ENCODE peak calls at places on chromosome 1, in seven cellular contexts. W, K, V, O, Z, X and E are unnamed samples.

GRCh38 chr1:17287377-17287776 is 20.6 kb upstream of the PADI4 start:
- DNase-seq in X (no peak), K (no peak), O (no peak), V (no peak), W (no peak), Z (peak), E (peak)

GRCh38 chr1:208121965-208122364 is 122.2 kb downstream of the PLXNA2 start:
- DNase-seq in X (no peak), O (no peak), K (no peak), Z (no peak), W (no peak), V (no peak), E (no peak)

GRCh38 chr1:8176279-8176678 is 141.6 kb upstream of the SLC45A1 start:
- DNase-seq in O (no peak), X (no peak), Z (no peak), K (no peak), V (no peak), W (no peak), E (no peak)

GRCh38 chr1:220690140-220691038 is at the start of gene C1orf115:
- DNase-seq in K (peak), O (peak), Z (peak), W (peak), V (peak), X (peak), E (peak)

GRCh38 chr1:47972864-47973437 is 24.2 kb downstream of the TRABD2B start:
- DNase-seq in W (no peak), X (no peak), Z (no peak), K (no peak), V (no peak), O (no peak), E (no peak)

GRCh38 chr1:204837440-204838084 is 33.1 kb upstream of the NFASC start:
- DNase-seq in W (peak), K (no peak), Z (no peak), O (peak), X (peak), V (no peak), E (peak)

GRCh38 chr1:210222288-210223006 is 10.1 kb upstream of the SERTAD4 start:
- DNase-seq in X (peak), V (no peak), Z (peak), K (no peak), O (no peak), W (no peak), E (peak)

GRCh38 chr1:38915352-38915948 is 26.2 kb downstream of the RHBDL2 start:
- DNase-seq in Z (no peak), O (no peak), W (no peak), X (no peak), V (no peak), K (no peak), E (no peak)

GRCh38 chr1:35622510-35623171 is 18.7 kb downstream of the PSMB2 start:
- DNase-seq in V (no peak), O (peak), W (no peak), K (no peak), X (no peak), Z (no peak), E (no peak)

GRCh38 chr1:52306227-52307006 is 59.6 kb downstream of the CC2D1B start:
- DNase-seq in O (no peak), X (no peak), W (no peak), K (no peak), V (no peak), Z (peak), E (no peak)

GRCh38 chr1:185824106-185824505 is 89.9 kb downstream of the HMCN1 start:
- DNase-seq in O (no peak), X (no peak), W (no peak), K (no peak), Z (no peak), V (no peak), E (no peak)

GRCh38 chr1:63064135-63064534 is 258.2 kb upstream of the FOXD3 start:
- DNase-seq in W (no peak), K (no peak), V (no peak), Z (no peak), O (no peak), X (no peak), E (no peak)

GRCh38 chr1:204584699-204585372 is 68.6 kb downstream of the MDM4 start:
- DNase-seq in V (no peak), O (peak), K (no peak), X (no peak), Z (no peak), W (no peak), E (no peak)

GRCh38 chr1:64251971-64252370 is 48.5 kb downstream of the UBE2U start:
- DNase-seq in W (no peak), K (no peak), O (no peak), X (no peak), Z (no peak), V (no peak), E (no peak)

GRCh38 chr1:116902718-116903390 is 6.9 kb upstream of the PTGFRN start:
- DNase-seq in Z (no peak), V (no peak), X (no peak), W (no peak), K (no peak), O (no peak), E (no peak)

GRCh38 chr1:58755468-58755872 is 28.4 kb downstream of the JUN start:
- DNase-seq in W (peak), X (peak), V (peak), Z (peak), O (no peak), K (peak), E (peak)

GRCh38 chr1:236394905-236395779 is 1.1 kb downstream of the EDARADD start:
- DNase-seq in V (no peak), X (peak), K (peak), O (peak), Z (peak), W (peak), E (peak)

GRCh38 chr1:109644670-109645069 is 11.2 kb upstream of the GSTM4 start:
- DNase-seq in X (no peak), V (no peak), K (no peak), O (no peak), Z (no peak), W (peak), E (peak)

GRCh38 chr1:36083635-36084501 is at the start of gene TEKT2:
- DNase-seq in X (no peak), W (peak), Z (no peak), O (peak), V (no peak), K (peak), E (peak)

GRCh38 chr1:178540204-178540603 is 27.3 kb downstream of the TEX35 start:
- DNase-seq in O (no peak), W (no peak), K (no peak), V (no peak), Z (no peak), X (no peak), E (no peak)

GRCh38 chr1:226476657-226477319 is 68.9 kb upstream of the PARP1 start:
- DNase-seq in X (no peak), O (no peak), W (no peak), V (no peak), K (no peak), Z (no peak), E (no peak)

GRCh38 chr1:203378529-203379271 is 27.8 kb upstream of the FMOD start:
- DNase-seq in W (peak), O (no peak), V (no peak), X (peak), K (no peak), Z (no peak), E (no peak)

GRCh38 chr1:237416924-237417655 is 375.1 kb downstream of the RYR2 start:
- DNase-seq in O (no peak), W (no peak), K (no peak), V (no peak), X (no peak), Z (no peak), E (no peak)

DNA sequence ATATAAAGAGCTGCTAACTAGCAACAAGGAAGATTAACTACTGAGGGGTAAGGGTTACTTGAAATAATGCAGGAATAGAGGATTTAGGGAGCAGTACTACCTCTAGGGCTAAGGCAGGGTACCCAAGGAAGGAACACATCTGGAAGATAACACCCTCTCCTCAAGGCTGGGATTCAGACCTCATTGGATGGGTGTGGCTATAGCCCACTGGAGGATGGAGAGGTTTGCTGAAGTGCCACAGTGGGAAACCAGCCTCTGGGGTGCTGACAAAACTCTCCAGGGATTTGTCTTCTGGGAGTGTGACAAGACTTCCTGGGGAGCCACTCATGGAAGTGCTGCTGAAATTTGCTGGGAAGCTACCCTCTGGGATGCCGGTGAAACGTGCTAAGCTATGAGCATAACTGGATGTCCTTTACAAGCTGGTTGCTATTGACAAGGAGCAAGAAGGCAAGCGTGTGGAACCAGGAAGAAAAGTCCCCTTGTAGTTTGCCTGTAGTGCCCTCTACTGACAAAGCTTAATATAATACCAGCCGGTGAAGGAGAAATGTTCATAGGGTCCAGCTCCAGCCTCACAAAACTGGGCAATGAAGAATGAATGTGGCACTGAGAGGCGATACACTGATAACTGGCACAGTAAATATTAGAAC is 122.8 kb upstream of the USP24 start:
- DNase-seq in X (peak), V (no peak), K (no peak), O (peak), Z (no peak), W (no peak), E (peak)
- TF ChIP-seq CTCF in X (no peak), V (peak), K (peak), O (peak), Z (peak), W (no peak), E (no peak)

GRCh38 chr1:111417755-111418154 is 9.8 kb downstream of the OVGP1 start:
- DNase-seq in W (no peak), O (no peak), K (no peak), Z (no peak), X (no peak), V (no peak), E (no peak)

GRCh38 chr1:111420377-111420776 is 7.2 kb downstream of the OVGP1 start:
- DNase-seq in Z (peak), W (no peak), O (no peak), V (no peak), K (no peak), X (no peak), E (no peak)

GRCh38 chr1:111424281-111424680 is 3.3 kb downstream of the OVGP1 start:
- DNase-seq in X (no peak), W (no peak), Z (no peak), V (no peak), K (no peak), O (no peak), E (no peak)

GRCh38 chr1:111419037-111419436 is 8.5 kb downstream of the OVGP1 start:
- DNase-seq in X (no peak), W (no peak), V (no peak), Z (no peak), K (no peak), O (no peak), E (no peak)

DNA sequence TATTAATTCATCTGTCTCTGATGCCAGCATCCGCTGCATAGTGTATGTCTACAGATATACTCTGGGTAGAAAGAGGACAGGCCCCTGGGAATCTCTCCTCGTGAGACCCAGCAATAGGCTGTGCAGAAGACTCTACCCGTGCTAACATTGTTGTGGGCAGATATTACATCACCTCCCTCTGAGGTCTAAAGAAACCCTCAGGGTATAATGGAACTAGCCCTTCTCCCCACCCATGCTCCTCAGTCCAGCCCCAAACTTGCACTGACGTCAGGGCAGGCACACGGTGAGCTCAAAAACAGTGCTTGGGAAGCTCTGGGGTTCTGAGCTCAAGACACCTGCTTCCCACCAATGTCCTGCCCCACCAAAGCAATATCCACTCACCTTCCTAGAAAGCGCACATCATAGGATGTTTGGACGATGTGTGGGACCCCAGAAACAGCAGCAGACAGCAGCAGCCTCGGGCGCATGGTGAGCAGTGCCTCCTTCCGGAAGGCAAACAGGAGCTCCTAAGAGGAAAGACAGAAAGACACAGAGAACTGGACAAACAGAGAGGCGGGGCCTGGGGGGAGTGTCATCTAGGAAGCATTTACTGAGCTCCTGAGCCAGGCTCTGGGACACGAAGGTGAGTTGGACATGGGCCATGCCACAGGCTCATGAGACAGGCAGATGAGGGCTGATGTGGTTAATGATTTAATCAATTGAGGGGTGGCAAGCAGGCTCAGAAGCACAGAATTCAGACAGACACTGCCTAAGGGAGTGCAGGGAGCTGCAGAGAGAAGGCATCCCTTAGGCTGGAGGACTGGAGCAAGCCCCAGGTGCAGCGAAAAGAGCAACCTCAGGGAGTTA is 4.8 kb downstream of the OVGP1 start:
- DNase-seq in X (peak), W (no peak), Z (peak), K (no peak), V (peak), O (no peak), E (peak)
- TF ChIP-seq CTCF in X (no peak), W (no peak), Z (no peak), K (no peak), V (no peak), O (no peak), E (no peak)

DNA sequence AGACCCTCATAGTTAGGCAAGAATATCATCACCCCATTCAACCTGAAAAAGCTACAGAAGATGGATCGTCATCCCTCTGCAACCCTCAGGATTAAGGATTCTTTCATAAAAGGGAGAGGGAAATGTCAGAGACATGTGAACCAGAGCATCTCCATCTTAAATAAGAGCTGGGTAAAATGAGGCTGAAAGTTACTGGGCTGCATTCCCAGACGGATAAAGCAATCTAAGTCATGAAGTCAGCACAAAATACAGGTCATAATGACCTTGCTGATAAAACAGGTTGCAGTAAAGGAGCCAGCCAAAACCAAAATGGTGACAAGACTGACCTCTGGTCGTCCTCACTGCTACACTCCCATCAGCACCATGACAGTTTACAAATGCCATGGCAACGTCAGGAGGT is 22.6 kb downstream of the PRDX6 start:
- DNase-seq in V (no peak), O (no peak), W (no peak), X (no peak), Z (no peak), K (no peak), E (no peak)
- TF ChIP-seq CTCF in V (no peak), O (no peak), W (no peak), X (no peak), Z (no peak), K (no peak), E (no peak)

GRCh38 chr1:177432897-177433296 is 262.1 kb downstream of the BRINP2 start:
- DNase-seq in O (no peak), V (no peak), K (no peak), Z (no peak), W (no peak), X (no peak), E (no peak)
- TF ChIP-seq CTCF in O (no peak), V (no peak), K (no peak), Z (no peak), W (no peak), X (no peak), E (peak)

DNA sequence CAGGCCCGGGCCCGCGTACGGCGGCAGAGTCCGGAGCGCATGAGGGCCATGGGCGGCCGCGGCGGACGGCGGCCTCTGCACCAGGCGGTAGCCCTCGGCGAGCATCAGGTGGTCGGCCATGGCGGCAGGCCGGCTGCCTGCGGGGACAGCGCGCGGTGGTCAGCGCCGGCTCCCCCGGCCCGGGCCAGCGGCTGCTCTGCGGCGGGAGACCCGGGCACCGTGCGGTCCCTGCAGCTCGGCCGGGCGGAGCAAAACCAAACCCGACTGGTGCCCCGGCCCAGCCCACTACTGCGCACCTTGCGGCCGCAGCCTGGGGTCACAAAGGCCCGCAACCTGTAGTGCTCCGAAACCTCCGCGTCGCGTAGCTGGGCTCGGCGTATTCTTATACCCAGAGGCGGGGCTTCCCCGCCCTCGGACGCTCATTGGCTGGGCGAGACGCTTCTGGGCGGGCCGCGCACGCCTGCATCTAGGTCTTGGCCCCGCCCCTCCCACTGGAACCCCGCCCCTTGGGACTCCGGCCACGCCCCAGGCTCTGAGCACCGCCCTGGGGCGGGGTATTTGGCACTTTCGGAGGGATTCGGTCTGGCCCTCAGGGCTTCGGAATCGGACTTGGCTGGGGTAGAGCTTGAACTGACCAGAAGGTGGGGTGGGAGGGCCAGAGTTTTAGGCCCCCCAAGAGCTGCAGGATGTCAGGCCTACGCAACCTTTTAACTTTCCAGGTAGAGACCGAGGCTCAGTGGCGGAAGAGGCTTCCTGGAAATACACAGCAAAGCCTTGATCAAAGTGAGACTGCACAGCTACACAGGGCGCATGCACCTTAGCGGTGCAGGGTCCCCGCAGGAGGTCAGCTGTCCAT is at the start of gene CITED4:
- DNase-seq in K (peak), O (peak), Z (peak), X (peak), W (peak), V (peak), E (peak)
- TF ChIP-seq CTCF in K (no peak), O (no peak), Z (no peak), X (no peak), W (no peak), V (peak), E (peak)